ENCODE peak calls at places on chromosomes 6 and 20, in nine cellular contexts. T, Y, D, E, Z, N, U, P and M are unnamed samples.

GRCh38 chr6:90204327-90204726 is 92.3 kb downstream of the BACH2 start:
- DNase-seq in E (no peak), T (peak; percentile 56), P (no peak), N (no peak), U (no peak), Z (peak; percentile 53), D (no peak), Y (no peak), M (peak; percentile 69)

GRCh38 chr6:155491421-155491820 is 35.8 kb upstream of the NOX3 start:
- DNase-seq in E (no peak), T (no peak), P (no peak), U (no peak), D (no peak), Z (no peak), N (no peak), Y (no peak), M (peak; percentile 17)

GRCh38 chr6:121441477-121441876 is 6.0 kb downstream of the GJA1 start:
- DNase-seq in E (no peak), T (no peak), Y (no peak), Z (no peak), P (no peak), U (no peak), N (no peak), D (no peak), M (no peak)

GRCh38 chr6:104952911-104953409 is 3.9 kb upstream of the LIN28B start:
- DNase-seq in T (no peak), Z (peak; percentile 93), D (peak; percentile 9), N (no peak), E (peak; percentile 32), Y (no peak), P (no peak), U (no peak), M (no peak)

GRCh38 chr6:81362246-81362645 is 390.2 kb downstream of the TENT5A start:
- DNase-seq in D (no peak), N (no peak), T (peak; percentile 82), Z (no peak), P (peak; percentile 38), E (no peak), Y (no peak), U (no peak), M (peak; percentile 2)

GRCh38 chr6:17032595-17033591 is 69.0 kb upstream of the STMND1 start:
- DNase-seq in D (peak; percentile 82), Y (peak; percentile 57), U (peak; percentile 65), N (peak; percentile 87), Z (no peak), P (peak; percentile 95), T (peak; percentile 95), E (no peak), M (peak; percentile 94)

GRCh38 chr6:158514176-158514575 is 45.7 kb upstream of the TMEM181 start:
- DNase-seq in N (no peak), P (no peak), Y (no peak), Z (peak; percentile 20), U (no peak), D (no peak), T (no peak), E (no peak), M (no peak)

GRCh38 chr6:169838291-169839028 is 87.0 kb downstream of the ERMARD start:
- DNase-seq in Y (no peak), P (no peak), Z (peak; percentile 25), D (no peak), T (no peak), U (no peak), N (no peak), E (peak; percentile 62), M (no peak)

GRCh38 chr6:105645166-105645565 is 242.3 kb upstream of the PREP start:
- DNase-seq in T (no peak), Z (no peak), E (no peak), U (no peak), Y (no peak), P (no peak), N (no peak), D (peak; percentile 33), M (no peak)

GRCh38 chr6:28089054-28089453 is 8.7 kb downstream of the ZNF165 start:
- DNase-seq in T (no peak), N (no peak), U (no peak), D (no peak), Z (no peak), P (no peak), Y (no peak), E (no peak), M (no peak)

GRCh38 chr20:50308513-50309279 is 118.1 kb downstream of the CEBPB start:
- DNase-seq in T (peak; percentile 99), N (peak; percentile 96), U (peak; percentile 84), P (peak; percentile 100), Y (peak; percentile 97), D (peak; percentile 91), E (peak; percentile 93), Z (peak; percentile 87), M (peak; percentile 92)

GRCh38 chr20:57991211-57991841 is 237.1 kb downstream of the ANKRD60 start:
- DNase-seq in Y (no peak), P (no peak), E (no peak), D (no peak), T (peak; percentile 84), U (no peak), Z (no peak), N (no peak), M (peak; percentile 90)

GRCh38 chr6:40930555-40930954 is 108.5 kb downstream of the UNC5CL start:
- DNase-seq in P (peak; percentile 20), T (no peak), N (no peak), E (no peak), U (no peak), D (peak; percentile 63), Z (peak; percentile 48), Y (no peak), M (peak; percentile 60)

GRCh38 chr20:50916257-50916656 is 15.0 kb downstream of the ADNP start:
- DNase-seq in D (peak; percentile 88), N (no peak), T (peak; percentile 51), U (no peak), E (no peak), Z (no peak), P (peak; percentile 61), Y (no peak), M (peak; percentile 92)

GRCh38 chr6:135438907-135439535 is 58.5 kb downstream of the AHI1 start:
- DNase-seq in P (peak; percentile 58), T (peak; percentile 12), Z (no peak), U (no peak), N (no peak), E (no peak), D (peak; percentile 20), Y (no peak), M (peak; percentile 66)

GRCh38 chr6:7406743-7407142 is 17.1 kb downstream of the RIOK1 start:
- DNase-seq in T (no peak), P (peak; percentile 56), N (no peak), Y (no peak), D (no peak), Z (no peak), U (no peak), E (no peak), M (no peak)

GRCh38 chr6:46217671-46218131 is 46.9 kb upstream of the ENPP5 start:
- DNase-seq in N (peak; percentile 70), U (no peak), D (no peak), E (no peak), T (no peak), P (no peak), Y (no peak), Z (no peak), M (no peak)

GRCh38 chr6:158354509-158354877 is 42.2 kb downstream of the TULP4 start:
- DNase-seq in Y (no peak), E (no peak), P (no peak), U (no peak), D (no peak), N (no peak), Z (no peak), T (no peak), M (no peak)

GRCh38 chr6:65638047-65638831 is 68.8 kb downstream of the EYS start:
- DNase-seq in N (no peak), U (no peak), Y (no peak), E (no peak), P (no peak), Z (peak; percentile 84), D (peak; percentile 51), T (no peak), M (no peak)
- TF ChIP-seq CTCF in N (no peak), U (no peak), Y (no peak), E (no peak), P (no peak), Z (peak; percentile 77), D (peak; percentile 34), T (peak; percentile 28), M (no peak)

GRCh38 chr6:4128072-4128471 is 7.3 kb downstream of the ECI2 start:
- DNase-seq in T (peak; percentile 62), N (no peak), E (no peak), D (no peak), Y (no peak), Z (no peak), P (no peak), U (no peak), M (no peak)

GRCh38 chr6:4129446-4129845 is 5.9 kb downstream of the ECI2 start:
- DNase-seq in Z (no peak), D (no peak), N (no peak), T (peak; percentile 12), U (no peak), Y (no peak), E (no peak), P (peak; percentile 9), M (no peak)

GRCh38 chr6:4125933-4126864 is 9.2 kb downstream of the ECI2 start:
- DNase-seq in U (no peak), N (no peak), D (peak; percentile 75), P (peak; percentile 90), Y (peak; percentile 32), Z (no peak), T (peak; percentile 93), E (no peak), M (peak; percentile 90)

GRCh38 chr6:4130357-4130987 is 4.9 kb downstream of the ECI2 start:
- DNase-seq in Z (no peak), U (no peak), D (no peak), N (no peak), P (no peak), E (no peak), Y (no peak), T (no peak), M (peak; percentile 17)

GRCh38 chr6:4128748-4129147 is 6.6 kb downstream of the ECI2 start:
- DNase-seq in N (no peak), T (peak; percentile 82), P (peak; percentile 18), Y (no peak), E (no peak), Z (no peak), D (no peak), U (no peak), M (no peak)
- H3K36me3 ChIP-seq in N (peaks cover 55% of the 10 kb centered on the region), T (peaks cover 8% of the 10 kb centered on the region), P (peaks cover 31% of the 10 kb centered on the region), Y (no peaks in the 10 kb centered on the region), E (peaks cover 92% of the 10 kb centered on the region), Z (peaks cover 38% of the 10 kb centered on the region), D (no peaks in the 10 kb centered on the region), U (peaks cover 3% of the 10 kb centered on the region), M (peaks cover 7% of the 10 kb centered on the region)

GRCh38 chr6:70103798-70104197 is 199.1 kb downstream of the COL9A1 start:
- DNase-seq in Z (no peak), P (no peak), U (no peak), E (no peak), T (no peak), Y (no peak), N (no peak), D (no peak), M (peak; percentile 9)
- TF ChIP-seq CTCF in Z (peak; percentile 76), P (peak; percentile 30), U (peak; percentile 21), E (peak; percentile 13), T (peak; percentile 54), Y (no peak), N (no peak), D (peak; percentile 27), M (peak; percentile 65)

GRCh38 chr6:32168807-32169206 is 4.4 kb downstream of the EGFL8 start:
- DNase-seq in P (peak; percentile 12), U (no peak), N (no peak), D (no peak), E (no peak), Z (no peak), Y (peak; percentile 45), T (no peak), M (no peak)
- H3K36me3 ChIP-seq in P (peaks cover 54% of the 10 kb centered on the region), U (peaks cover 3% of the 10 kb centered on the region), N (peaks cover 32% of the 10 kb centered on the region), D (no peaks in the 10 kb centered on the region), E (peaks cover 57% of the 10 kb centered on the region), Z (peaks cover 70% of the 10 kb centered on the region), Y (no peaks in the 10 kb centered on the region), T (peaks cover 33% of the 10 kb centered on the region), M (peaks cover 16% of the 10 kb centered on the region)